ENCODE peak calls at places on chromosome 15, in eight cellular contexts. V is SK-N-SH, A is Panc1, Q is HL-60, I is GM23338, G is stomach, Y is esophagus muscularis mucosa, B is transverse colon. R is an unnamed sample.

GRCh38 chr15:24696201-24696600 is 20.6 kb downstream of the NPAP1 start:
- DNase-seq in V (no peak), G (no peak), A (no peak), Y (no peak), B (no peak), Q (no peak), I (peak; percentile 19), R (no peak)

GRCh38 chr15:43433661-43434303 is 59.2 kb downstream of the TP53BP1 start:
- DNase-seq in I (no peak), V (no peak), Y (no peak), B (no peak), A (no peak), G (no peak), Q (no peak), R (no peak)

GRCh38 chr15:39784638-39785037 is 2.0 kb upstream of the FSIP1 start:
- DNase-seq in I (no peak), B (no peak), Y (no peak), Q (no peak), A (no peak), G (no peak), V (no peak), R (no peak)

GRCh38 chr15:89243046-89243690 is 611 bp upstream of the FANCI start:
- DNase-seq in B (peak; percentile 19), I (peak; percentile 22), Q (no peak), G (no peak), A (no peak), Y (no peak), V (no peak), R (no peak)

GRCh38 chr15:23069496-23070166 is 30.3 kb upstream of the TUBGCP5 start:
- DNase-seq in A (no peak), V (peak; percentile 51), G (no peak), B (no peak), Y (no peak), Q (no peak), I (peak; percentile 60), R (no peak)

GRCh38 chr15:76057332-76058000 is 2.3 kb upstream of the TMEM266 start:
- DNase-seq in A (no peak), I (peak; percentile 79), Y (no peak), Q (peak; percentile 21), B (peak; percentile 14), G (peak; percentile 28), V (peak; percentile 59), R (no peak)

GRCh38 chr15:80076321-80077318 is 17.1 kb downstream of the ZFAND6 start:
- DNase-seq in B (no peak), G (no peak), V (no peak), Q (no peak), I (no peak), A (no peak), Y (no peak), R (no peak)

GRCh38 chr15:34851007-34851406 is 55.7 kb upstream of the ACTC1 start:
- DNase-seq in V (no peak), I (no peak), A (no peak), B (no peak), Q (no peak), Y (no peak), G (no peak), R (no peak)

GRCh38 chr15:66757030-66757429 is 55.0 kb downstream of the SMAD6 start:
- DNase-seq in I (no peak), V (no peak), Q (no peak), Y (no peak), A (no peak), G (no peak), B (no peak), R (no peak)

GRCh38 chr15:34987182-34987488 is 952 bp downstream of the ZNF770 start:
- DNase-seq in I (no peak), Y (no peak), A (no peak), Q (no peak), B (no peak), V (peak; percentile 55), G (no peak), R (no peak)

GRCh38 chr15:47801522-47801921 is 84.2 kb downstream of the SEMA6D start:
- DNase-seq in Y (no peak), A (no peak), V (no peak), I (no peak), G (no peak), B (no peak), Q (no peak), R (no peak)

GRCh38 chr15:69806287-69806915 is 291.3 kb downstream of the TLE3 start:
- DNase-seq in A (no peak), B (no peak), V (no peak), Y (no peak), G (no peak), I (no peak), Q (no peak), R (no peak)

GRCh38 chr15:57548325-57548724 is 43.4 kb upstream of the MYZAP start:
- DNase-seq in A (no peak), V (no peak), G (no peak), B (no peak), Y (no peak), Q (no peak), I (no peak), R (no peak)
- TF ChIP-seq POLR2AphosphoS5 in A (no peak), V (no peak), G (no peak), B (no peak), Y (no peak), Q (no peak), I (no peak), R (no peak)

GRCh38 chr15:101499863-101500713 is 10.6 kb upstream of the PCSK6 start:
- DNase-seq in Y (peak; percentile 89), A (no peak), V (no peak), G (peak; percentile 73), Q (peak; percentile 72), B (peak; percentile 68), I (no peak), R (peak; percentile 77)
- TF ChIP-seq POLR2AphosphoS5 in Y (no peak), A (no peak), V (no peak), G (peak; percentile 40), Q (peak; percentile 100), B (peak; percentile 79), I (no peak), R (peak; percentile 9)

GRCh38 chr15:63243776-63244175 is 33.6 kb upstream of the APH1B start:
- DNase-seq in A (no peak), Q (no peak), V (no peak), B (no peak), Y (no peak), I (no peak), G (no peak), R (no peak)

GRCh38 chr15:63244399-63244798 is 33.0 kb upstream of the APH1B start:
- DNase-seq in V (no peak), A (no peak), Y (no peak), Q (no peak), G (no peak), B (no peak), I (no peak), R (no peak)

GRCh38 chr15:63244976-63245645 is 32.3 kb upstream of the APH1B start:
- DNase-seq in I (no peak), G (no peak), V (no peak), Q (no peak), B (no peak), A (no peak), Y (no peak), R (no peak)

GRCh38 chr15:63241316-63241715 is 36.1 kb upstream of the APH1B start:
- DNase-seq in I (no peak), A (no peak), Y (no peak), G (no peak), Q (no peak), V (no peak), B (no peak), R (no peak)

DNA sequence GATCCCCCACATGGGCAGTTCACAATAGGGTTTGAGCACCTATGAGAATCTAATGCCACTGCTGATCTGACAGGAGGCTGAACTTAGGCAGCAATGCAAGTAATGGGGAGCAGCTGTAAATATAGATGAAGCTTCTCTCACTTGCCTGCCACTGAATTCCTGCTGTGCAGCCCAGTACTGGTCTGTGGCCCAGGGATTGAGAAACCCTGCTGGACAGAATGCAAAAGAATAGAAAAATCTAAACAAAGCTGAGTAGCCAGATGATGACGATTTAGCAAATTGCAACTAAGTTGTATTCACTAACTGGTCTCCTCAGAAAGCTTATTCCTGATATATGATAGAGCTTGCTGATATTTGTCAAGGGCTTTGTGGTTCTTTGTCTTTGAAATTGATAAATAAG is 34.3 kb upstream of the APH1B start:
- DNase-seq in I (no peak), A (no peak), V (no peak), Y (no peak), G (no peak), B (no peak), Q (no peak), R (no peak)
- TF ChIP-seq POLR2AphosphoS5 in I (no peak), A (no peak), V (no peak), Y (peak; percentile 48), G (no peak), B (no peak), Q (no peak), R (peak; percentile 11)

GRCh38 chr15:29914441-29915053 is 92.3 kb upstream of the TJP1 start:
- DNase-seq in Q (no peak), G (no peak), Y (peak; percentile 89), A (no peak), V (no peak), I (no peak), B (no peak), R (no peak)

GRCh38 chr15:29911705-29912104 is 89.4 kb upstream of the TJP1 start:
- DNase-seq in B (no peak), A (no peak), Q (no peak), I (no peak), G (no peak), V (no peak), Y (no peak), R (no peak)

GRCh38 chr15:29913528-29914135 is 91.4 kb upstream of the TJP1 start:
- DNase-seq in V (no peak), Q (no peak), B (no peak), A (no peak), Y (peak; percentile 10), G (no peak), I (no peak), R (no peak)

GRCh38 chr15:29904731-29905417 is 82.6 kb upstream of the TJP1 start:
- DNase-seq in B (no peak), G (no peak), V (no peak), A (no peak), Y (no peak), I (peak; percentile 37), Q (no peak), R (no peak)

GRCh38 chr15:29910068-29910467 is 87.8 kb upstream of the TJP1 start:
- DNase-seq in I (no peak), Q (no peak), A (no peak), B (peak; percentile 19), V (no peak), G (no peak), Y (no peak), R (no peak)
- TF ChIP-seq POLR2AphosphoS5 in I (no peak), Q (no peak), A (no peak), B (peak; percentile 26), V (no peak), G (no peak), Y (no peak), R (peak; percentile 65)

R was measured in vagina.